ENCODE peak calls at places on chromosome 5, in four cellular contexts. K, H, Y and D are unnamed samples.

GRCh38 chr5:4348919-4349318 is 753.3 kb downstream of the IRX1 start:
- DNase-seq in K (no peak), H (no peak), Y (no peak), D (no peak)

GRCh38 chr5:76737131-76737556 is 21.2 kb downstream of the F2R start:
- DNase-seq in K (no peak), H (no peak), Y (no peak), D (no peak)

GRCh38 chr5:75712091-75712490 is 5.1 kb downstream of the POC5 start:
- DNase-seq in K (no peak), H (no peak), Y (no peak), D (no peak)

GRCh38 chr5:134175874-134176522 is 752 bp downstream of the SKP1 start:
- DNase-seq in K (no peak), H (no peak), Y (peak), D (peak)

GRCh38 chr5:167587768-167588167 is 703.7 kb upstream of the WWC1 start:
- DNase-seq in K (no peak), H (no peak), Y (no peak), D (no peak)

GRCh38 chr5:178465861-178466288 is 124.3 kb downstream of the COL23A1 start:
- DNase-seq in K (no peak), H (no peak), Y (no peak), D (no peak)

GRCh38 chr5:179338123-179338676 is 7.1 kb downstream of the ADAMTS2 start:
- DNase-seq in K (no peak), H (no peak), Y (no peak), D (no peak)

GRCh38 chr5:144003636-144004035 is 166.8 kb downstream of the YIPF5 start:
- DNase-seq in K (no peak), H (no peak), Y (no peak), D (no peak)

GRCh38 chr5:75265731-75266130 is 29.1 kb upstream of the ANKRD31 start:
- DNase-seq in K (no peak), H (no peak), Y (no peak), D (no peak)

GRCh38 chr5:14122089-14122488 is 21.1 kb upstream of the TRIO start:
- DNase-seq in K (no peak), H (no peak), Y (no peak), D (no peak)

GRCh38 chr5:179275941-179276837 is 69.1 kb downstream of the ADAMTS2 start:
- DNase-seq in K (no peak), H (no peak), Y (peak), D (no peak)

GRCh38 chr5:174505621-174506020 is 218.8 kb upstream of the MSX2 start:
- DNase-seq in K (no peak), H (no peak), Y (no peak), D (no peak)

GRCh38 chr5:67680109-67680508 is 483.5 kb upstream of the CD180 start:
- DNase-seq in K (no peak), H (no peak), Y (no peak), D (no peak)

GRCh38 chr5:60374409-60374808 is 325.6 kb downstream of the DEPDC1B start:
- DNase-seq in K (no peak), H (no peak), Y (no peak), D (no peak)

GRCh38 chr5:140590861-140591260 is 26.2 kb downstream of the SLC35A4 start:
- DNase-seq in K (no peak), H (no peak), Y (no peak), D (no peak)

GRCh38 chr5:134374234-134374633 is 2.9 kb downstream of the UBE2B start:
- DNase-seq in K (no peak), H (no peak), Y (no peak), D (no peak)

GRCh38 chr5:10702911-10703491 is 58.0 kb downstream of the DAP start:
- DNase-seq in K (no peak), H (no peak), Y (no peak), D (peak)

GRCh38 chr5:58932057-58932594 is 349.3 kb downstream of the RAB3C start:
- DNase-seq in K (no peak), H (no peak), Y (no peak), D (no peak)

GRCh38 chr5:37197340-37198050 is 51.7 kb downstream of the CPLANE1 start:
- DNase-seq in K (peak), H (no peak), Y (no peak), D (no peak)

GRCh38 chr5:148382961-148383360 is 797 bp upstream of the FBXO38 start:
- DNase-seq in K (no peak), H (no peak), Y (no peak), D (no peak)

GRCh38 chr5:58042933-58043606 is 416.8 kb downstream of the PLK2 start:
- DNase-seq in K (no peak), H (no peak), Y (peak), D (no peak)

GRCh38 chr5:126543660-126544059 is 51.4 kb downstream of the ALDH7A1 start:
- DNase-seq in K (no peak), H (no peak), Y (peak), D (no peak)

GRCh38 chr5:74364507-74364906 is 276.0 kb downstream of the ENC1 start:
- DNase-seq in K (no peak), H (no peak), Y (no peak), D (no peak)

GRCh38 chr5:152701305-152701704 is 296.2 kb upstream of the NMUR2 start:
- DNase-seq in K (no peak), H (no peak), Y (no peak), D (no peak)

GRCh38 chr5:88142801-88143692 is 125.6 kb downstream of the TMEM161B start:
- DNase-seq in K (no peak), H (peak), Y (no peak), D (no peak)

GRCh38 chr5:6849569-6849968 is 136.3 kb downstream of the TENT4A start:
- DNase-seq in K (no peak), H (peak), Y (no peak), D (no peak)

GRCh38 chr5:2000591-2000990 is 117.9 kb upstream of the IRX4 start:
- DNase-seq in K (no peak), H (no peak), Y (no peak), D (no peak)